ENCODE peak calls at places on chromosomes 1 and 21, in four cellular contexts. K, S, V and Q are unnamed samples.

GRCh38 chr1:240104662-240105061 is 13.0 kb downstream of the FMN2 start:
- DNase-seq in K (no peak), S (no peak), V (no peak), Q (no peak)

GRCh38 chr1:108556079-108556478 is 3.8 kb upstream of the EEIG2 start:
- DNase-seq in K (no peak), S (no peak), V (no peak), Q (no peak)

GRCh38 chr1:167238713-167239112 is 18.0 kb downstream of the POU2F1 start:
- DNase-seq in K (no peak), S (no peak), V (no peak), Q (no peak)

GRCh38 chr21:35344582-35344981 is 295.5 kb upstream of the RUNX1 start:
- DNase-seq in K (no peak), S (no peak), V (no peak), Q (no peak)

GRCh38 chr1:179298952-179299351 is 5.4 kb downstream of the SOAT1 start:
- DNase-seq in K (no peak), S (no peak), V (no peak), Q (no peak)

GRCh38 chr1:78333426-78334012 is 157.3 kb upstream of the PTGFR start:
- DNase-seq in K (peak), S (peak), V (no peak), Q (no peak)

GRCh38 chr1:205440476-205441317 is 15.1 kb downstream of the BLACAT1 start:
- DNase-seq in K (no peak), S (peak), V (no peak), Q (peak)

GRCh38 chr1:236381565-236382158 is 12.4 kb upstream of the EDARADD start:
- DNase-seq in K (no peak), S (no peak), V (no peak), Q (no peak)

GRCh38 chr1:149844650-149845255 is 54.6 kb upstream of the BOLA1 start:
- DNase-seq in K (peak), S (peak), V (no peak), Q (no peak)

GRCh38 chr1:183635112-183635605 is 424 bp downstream of the ARPC5 start:
- DNase-seq in K (peak), S (peak), V (peak), Q (peak)

GRCh38 chr1:61287014-61287413 is 204.7 kb downstream of the NFIA start:
- DNase-seq in K (peak), S (no peak), V (no peak), Q (no peak)

GRCh38 chr1:45521413-45522323 is at the start of gene PRDX1:
- DNase-seq in K (peak), S (peak), V (peak), Q (peak)

GRCh38 chr1:205271277-205271676 is 43.5 kb downstream of the TMCC2 start:
- DNase-seq in K (peak), S (no peak), V (no peak), Q (no peak)

DNA sequence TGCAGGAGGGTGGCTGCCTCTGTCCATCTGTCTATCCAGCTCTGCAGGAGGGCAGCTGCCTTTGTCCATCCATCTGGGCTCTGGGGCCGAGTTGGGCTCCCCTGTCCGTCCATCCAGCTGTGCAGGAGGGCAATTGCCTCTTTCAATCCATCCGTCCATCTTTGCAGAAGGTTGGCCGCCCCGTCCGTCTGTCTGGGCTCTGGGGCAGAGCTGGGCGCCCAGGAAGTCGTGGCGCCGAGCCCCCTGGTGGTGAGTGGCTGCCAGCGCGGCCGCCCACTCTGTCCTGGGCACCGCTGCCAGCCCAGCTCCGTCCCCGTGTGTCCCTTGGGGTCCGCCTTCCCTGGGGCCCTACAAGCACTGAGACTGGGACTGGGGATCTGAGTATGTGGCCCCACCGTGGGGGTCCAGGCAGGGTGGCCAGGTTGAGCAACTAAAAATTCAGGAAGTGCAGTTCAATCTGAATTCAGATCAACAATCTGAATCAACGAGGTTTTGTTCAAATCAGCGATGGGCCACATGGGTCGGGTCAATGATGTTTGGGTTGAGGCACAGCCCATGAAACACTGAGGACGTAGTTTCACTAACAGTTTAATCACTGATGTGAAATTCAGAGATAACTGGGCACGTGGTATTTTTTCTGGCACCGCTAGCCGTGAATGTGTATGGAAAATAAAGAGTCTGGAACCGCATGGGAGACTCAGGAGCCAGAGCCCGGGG is 99.1 kb upstream of the ACTRT2 start:
- DNase-seq in K (no peak), S (peak), V (no peak), Q (no peak)
- TF ChIP-seq CTCF in K (no peak), S (peak), V (peak), Q (peak)

DNA sequence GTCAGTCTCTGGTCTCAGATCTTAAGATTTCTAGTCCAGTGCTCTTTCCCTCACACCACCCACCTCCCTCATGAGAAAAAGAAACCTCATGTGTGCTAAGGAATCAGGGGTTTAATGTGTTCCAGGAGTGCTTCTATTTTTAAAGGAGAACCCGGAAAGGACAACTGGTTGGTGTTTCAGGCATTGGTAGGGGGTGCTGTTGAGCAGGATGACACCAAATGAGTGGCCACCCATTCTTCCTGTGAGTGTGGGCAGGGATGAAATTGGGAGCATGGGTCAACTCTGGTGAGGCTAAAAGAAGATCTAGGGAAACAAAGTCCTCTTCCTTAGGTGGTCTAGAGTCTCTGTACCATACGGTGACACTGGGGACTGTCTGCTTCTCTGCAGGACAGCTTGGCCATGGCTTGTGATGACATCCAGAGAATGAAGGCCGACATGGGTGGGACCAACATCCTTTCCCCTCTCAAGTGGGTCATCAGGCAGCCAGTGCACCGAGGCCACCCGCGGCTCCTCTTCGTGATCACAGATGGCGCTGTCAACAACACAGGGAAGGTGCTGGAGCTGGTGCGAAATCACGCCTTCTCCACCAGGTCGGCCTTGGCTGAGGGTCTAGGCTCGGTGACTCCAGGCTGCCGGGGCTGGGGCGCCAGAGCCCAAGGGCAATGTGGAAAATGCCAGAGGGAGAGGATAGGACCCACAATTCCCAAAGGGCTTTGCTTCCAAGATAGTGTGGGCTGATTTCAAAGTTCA is 39.3 kb downstream of the VWA5B1 start:
- DNase-seq in K (no peak), S (peak), V (no peak), Q (no peak)
- TF ChIP-seq CTCF in K (peak), S (peak), V (peak), Q (peak)

GRCh38 chr1:41673806-41674205 is 189.3 kb upstream of the EDN2 start:
- DNase-seq in K (no peak), S (no peak), V (no peak), Q (no peak)
- TF ChIP-seq CTCF in K (no peak), S (no peak), V (no peak), Q (no peak)

GRCh38 chr1:110433803-110434202 is 17.1 kb upstream of the PROK1 start:
- DNase-seq in K (peak), S (peak), V (peak), Q (peak)
- TF ChIP-seq CTCF in K (peak), S (no peak), V (no peak), Q (no peak)

GRCh38 chr1:7516341-7516740 is 254.8 kb upstream of the VAMP3 start:
- DNase-seq in K (peak), S (peak), V (peak), Q (no peak)
- TF ChIP-seq CTCF in K (no peak), S (peak), V (peak), Q (no peak)

GRCh38 chr21:38621132-38621531 is 122.9 kb upstream of the ERG start:
- DNase-seq in K (no peak), S (no peak), V (no peak), Q (no peak)
- TF ChIP-seq CTCF in K (no peak), S (no peak), V (no peak), Q (no peak)

DNA sequence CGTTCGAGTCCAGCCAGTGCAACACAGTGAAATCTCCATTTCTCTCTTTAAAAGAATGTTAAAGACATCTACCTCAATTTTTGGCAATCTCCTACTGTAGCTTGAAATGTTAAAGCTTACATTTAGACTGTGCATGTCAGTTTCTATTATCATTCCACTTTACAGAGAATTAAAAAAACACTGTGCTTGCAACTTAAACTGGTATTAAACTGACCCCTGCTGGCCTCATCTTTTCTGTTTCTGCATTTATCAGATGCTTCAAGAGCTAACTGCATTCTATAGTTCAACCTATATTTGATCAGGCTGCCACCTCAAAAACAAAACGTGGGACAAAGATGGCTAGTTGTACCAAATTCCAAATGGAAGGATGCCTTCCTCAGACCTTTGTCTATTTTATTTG is 226.5 kb downstream of the SMYD3 start:
- DNase-seq in K (peak), S (peak), V (no peak), Q (peak)
- TF ChIP-seq CTCF in K (no peak), S (peak), V (peak), Q (no peak)

GRCh38 chr1:96845464-96845863 is 123.9 kb downstream of the PTBP2 start:
- DNase-seq in K (no peak), S (peak), V (no peak), Q (peak)
- TF ChIP-seq CTCF in K (peak), S (peak), V (peak), Q (peak)

DNA sequence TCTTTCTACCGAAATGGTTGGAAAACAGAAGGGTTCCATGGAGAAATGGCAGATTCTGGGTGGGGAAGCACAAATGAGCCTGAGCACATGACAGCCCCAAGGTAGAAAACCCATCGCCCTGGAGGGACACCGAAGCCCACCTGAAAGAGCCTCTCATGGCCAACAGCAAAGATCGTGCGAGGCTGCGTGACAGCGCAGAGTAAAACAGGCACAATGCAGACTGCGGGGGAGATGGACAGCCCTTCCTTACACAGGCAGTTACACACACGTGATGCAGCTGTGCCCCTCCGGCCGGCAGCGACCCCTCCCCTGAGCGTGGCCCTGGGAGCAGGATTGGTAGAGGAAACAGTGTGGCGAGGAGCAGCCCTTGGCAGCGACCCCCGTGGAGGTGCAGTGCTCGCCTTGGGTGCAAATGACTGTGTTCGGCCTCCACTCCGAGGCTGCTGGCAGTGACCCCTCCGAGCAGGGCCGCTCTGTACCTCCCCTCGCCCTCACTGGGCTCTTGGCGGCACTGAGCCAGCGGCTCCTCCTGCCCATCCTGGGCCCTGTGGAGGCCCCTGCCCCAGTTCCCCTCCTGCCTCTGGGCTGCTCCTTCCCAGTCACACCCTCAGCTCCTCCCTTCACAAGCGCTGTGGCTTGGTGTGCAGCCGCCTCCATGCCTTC is 120.9 kb upstream of the COL6A1 start:
- DNase-seq in K (no peak), S (no peak), V (no peak), Q (no peak)
- TF ChIP-seq CTCF in K (no peak), S (no peak), V (no peak), Q (no peak)